ENCODE peak calls at places on chromosomes 6 and 20, in four cellular contexts. One of them, this sample, is unnamed.

GRCh38 chr20:51492167-51493092 is 50.1 kb downstream of the NFATC2 start:
- DNase-seq in K562: peak
- DNase-seq in GM12878: no peak
- DNase-seq in H1: no peak
- DNase-seq in this sample: no peak

GRCh38 chr20:24784607-24785006 is 164.5 kb upstream of the CST7 start:
- DNase-seq in K562: no peak
- DNase-seq in GM12878: no peak
- DNase-seq in H1: no peak
- DNase-seq in this sample: no peak

GRCh38 chr6:150297327-150298028 is 71.3 kb upstream of the IYD start:
- DNase-seq in H1: no peak
- DNase-seq in K562: peak
- DNase-seq in GM12878: no peak
- DNase-seq in this sample: no peak

GRCh38 chr6:27126815-27127537 is 120.5 kb upstream of the PRSS16 start:
- DNase-seq in GM12878: peak
- DNase-seq in H1: peak
- DNase-seq in K562: peak
- DNase-seq in this sample: peak

GRCh38 chr6:127458817-127459216 is 372 bp downstream of the KIAA0408 start:
- DNase-seq in H1: no peak
- DNase-seq in GM12878: no peak
- DNase-seq in K562: no peak
- DNase-seq in this sample: peak

GRCh38 chr20:37393196-37393862 is 47.4 kb downstream of the SRC start:
- DNase-seq in GM12878: no peak
- DNase-seq in H1: no peak
- DNase-seq in K562: no peak
- DNase-seq in this sample: no peak

GRCh38 chr20:10640897-10641296 is 32.9 kb downstream of the JAG1 start:
- DNase-seq in K562: no peak
- DNase-seq in GM12878: no peak
- DNase-seq in H1: no peak
- DNase-seq in this sample: no peak

GRCh38 chr20:18504479-18505060 is 3.2 kb upstream of the SEC23B start:
- DNase-seq in K562: no peak
- DNase-seq in H1: no peak
- DNase-seq in GM12878: no peak
- DNase-seq in this sample: peak

GRCh38 chr20:42887281-42887680 is 302.4 kb downstream of the PTPRT start:
- DNase-seq in K562: no peak
- DNase-seq in GM12878: no peak
- DNase-seq in H1: no peak
- DNase-seq in this sample: no peak

GRCh38 chr6:153167026-153167891 is 36.2 kb upstream of the RGS17 start:
- DNase-seq in GM12878: no peak
- DNase-seq in K562: no peak
- DNase-seq in H1: no peak
- DNase-seq in this sample: peak

GRCh38 chr6:26233608-26234420 is 131.2 kb upstream of the BTN3A2 start:
- DNase-seq in H1: no peak
- DNase-seq in GM12878: peak
- DNase-seq in K562: peak
- DNase-seq in this sample: peak

GRCh38 chr6:81767163-81768000 is 14.9 kb upstream of the TENT5A start:
- DNase-seq in GM12878: no peak
- DNase-seq in K562: no peak
- DNase-seq in H1: no peak
- DNase-seq in this sample: peak

GRCh38 chr6:133590196-133590595 is 298.7 kb upstream of the TCF21 start:
- DNase-seq in H1: no peak
- DNase-seq in GM12878: no peak
- DNase-seq in K562: no peak
- DNase-seq in this sample: no peak

GRCh38 chr20:33725607-33726264 is 5.6 kb upstream of the PXMP4 start:
- DNase-seq in K562: no peak
- DNase-seq in GM12878: no peak
- DNase-seq in H1: no peak
- DNase-seq in this sample: no peak

GRCh38 chr6:49787176-49787575 is at the start of gene PGK2:
- DNase-seq in H1: peak
- DNase-seq in GM12878: no peak
- DNase-seq in K562: peak
- DNase-seq in this sample: no peak

GRCh38 chr20:3797592-3798404 is 1.7 kb downstream of the CDC25B start:
- DNase-seq in GM12878: no peak
- DNase-seq in H1: no peak
- DNase-seq in K562: peak
- DNase-seq in this sample: peak

GRCh38 chr20:50221501-50222323 is 31.1 kb downstream of the CEBPB start:
- DNase-seq in K562: no peak
- DNase-seq in H1: no peak
- DNase-seq in GM12878: no peak
- DNase-seq in this sample: peak

GRCh38 chr6:87473419-87473903 is 687 bp downstream of the SLC35A1 start:
- DNase-seq in GM12878: peak
- DNase-seq in K562: no peak
- DNase-seq in H1: no peak
- DNase-seq in this sample: peak

GRCh38 chr20:40563296-40563950 is 125.6 kb downstream of the MAFB start:
- DNase-seq in GM12878: no peak
- DNase-seq in H1: no peak
- DNase-seq in K562: peak
- DNase-seq in this sample: no peak

GRCh38 chr20:32067234-32067821 is 15.3 kb downstream of the HCK start:
- DNase-seq in GM12878: no peak
- DNase-seq in K562: no peak
- DNase-seq in H1: no peak
- DNase-seq in this sample: peak

GRCh38 chr6:168418631-168419250 is 22.2 kb upstream of the SMOC2 start:
- DNase-seq in K562: no peak
- DNase-seq in H1: peak
- DNase-seq in GM12878: no peak
- DNase-seq in this sample: no peak

GRCh38 chr6:33683576-33684427 is 27.7 kb downstream of the UQCC2 start:
- DNase-seq in H1: no peak
- DNase-seq in GM12878: no peak
- DNase-seq in K562: no peak
- DNase-seq in this sample: no peak

GRCh38 chr6:155155787-155156447 is 107.9 kb upstream of the CLDN20 start:
- DNase-seq in K562: no peak
- DNase-seq in GM12878: no peak
- DNase-seq in H1: no peak
- DNase-seq in this sample: peak

GRCh38 chr20:44431118-44431501 is 44.6 kb upstream of the TTPAL start:
- DNase-seq in GM12878: no peak
- DNase-seq in K562: no peak
- DNase-seq in H1: no peak
- DNase-seq in this sample: no peak

GRCh38 chr6:152952866-152953509 is 29.9 kb downstream of the FBXO5 start:
- DNase-seq in H1: no peak
- DNase-seq in K562: no peak
- DNase-seq in GM12878: no peak
- DNase-seq in this sample: peak

GRCh38 chr20:47456041-47456537 is 45.6 kb upstream of the NCOA3 start:
- DNase-seq in K562: no peak
- DNase-seq in GM12878: no peak
- DNase-seq in H1: no peak
- DNase-seq in this sample: no peak

GRCh38 chr6:108902389-108902792 is 54.2 kb downstream of the ARMC2 start:
- DNase-seq in K562: no peak
- DNase-seq in H1: no peak
- DNase-seq in GM12878: no peak
- DNase-seq in this sample: peak

GRCh38 chr6:108896111-108896661 is 48.0 kb downstream of the ARMC2 start:
- DNase-seq in H1: no peak
- DNase-seq in K562: no peak
- DNase-seq in GM12878: no peak
- DNase-seq in this sample: peak

GRCh38 chr6:108895591-108895990 is 47.4 kb downstream of the ARMC2 start:
- DNase-seq in K562: no peak
- DNase-seq in H1: no peak
- DNase-seq in GM12878: no peak
- DNase-seq in this sample: peak

GRCh38 chr6:108897371-108897770 is 49.1 kb downstream of the ARMC2 start:
- DNase-seq in H1: no peak
- DNase-seq in K562: no peak
- DNase-seq in GM12878: no peak
- DNase-seq in this sample: peak
- TF ChIP-seq CHD1 in H1: no peak
- TF ChIP-seq CHD1 in K562: no peak
- TF ChIP-seq CHD1 in GM12878: no peak
- TF ChIP-seq CHD1 in this sample: no peak

GRCh38 chr20:63065911-63066310 is 59.1 kb upstream of the BHLHE23 start:
- DNase-seq in GM12878: no peak
- DNase-seq in K562: no peak
- DNase-seq in H1: no peak
- DNase-seq in this sample: no peak

GRCh38 chr20:63067266-63067635 is 60.5 kb upstream of the BHLHE23 start:
- DNase-seq in K562: no peak
- DNase-seq in H1: no peak
- DNase-seq in GM12878: no peak
- DNase-seq in this sample: no peak

GRCh38 chr20:63066506-63067265 is 59.9 kb upstream of the BHLHE23 start:
- DNase-seq in GM12878: no peak
- DNase-seq in K562: no peak
- DNase-seq in H1: no peak
- DNase-seq in this sample: no peak

GRCh38 chr20:63064310-63064709 is 57.5 kb upstream of the BHLHE23 start:
- DNase-seq in K562: peak
- DNase-seq in H1: peak
- DNase-seq in GM12878: no peak
- DNase-seq in this sample: no peak

GRCh38 chr20:63064745-63065711 is 58.3 kb upstream of the BHLHE23 start:
- DNase-seq in H1: peak
- DNase-seq in GM12878: no peak
- DNase-seq in K562: no peak
- DNase-seq in this sample: no peak
- TF ChIP-seq CHD1 in H1: no peak
- TF ChIP-seq CHD1 in GM12878: no peak
- TF ChIP-seq CHD1 in K562: no peak
- TF ChIP-seq CHD1 in this sample: no peak

DNA sequence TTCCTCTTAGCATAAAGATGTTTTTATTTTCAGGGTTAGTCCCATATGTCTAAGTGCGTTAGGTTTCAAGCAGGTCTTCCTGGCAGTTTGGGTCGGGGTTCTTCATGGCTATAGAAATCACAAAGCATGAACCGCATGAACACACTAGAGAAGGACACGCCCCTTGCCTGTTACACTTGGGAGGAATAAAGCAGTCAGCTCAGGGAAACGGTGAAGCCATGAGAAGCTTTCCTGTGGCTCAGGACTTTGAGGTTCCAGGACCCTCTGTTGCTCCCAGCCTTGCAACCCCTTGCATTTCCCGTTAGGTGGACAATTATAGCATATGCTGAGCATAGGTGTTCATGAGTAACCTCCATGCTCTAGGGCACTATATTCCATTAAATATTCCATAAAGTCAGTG is 96.7 kb downstream of the SYCP2 start:
- DNase-seq in GM12878: no peak
- DNase-seq in K562: no peak
- DNase-seq in H1: peak
- DNase-seq in this sample: no peak
- TF ChIP-seq CHD1 in GM12878: no peak
- TF ChIP-seq CHD1 in K562: no peak
- TF ChIP-seq CHD1 in H1: no peak
- TF ChIP-seq CHD1 in this sample: no peak

DNA sequence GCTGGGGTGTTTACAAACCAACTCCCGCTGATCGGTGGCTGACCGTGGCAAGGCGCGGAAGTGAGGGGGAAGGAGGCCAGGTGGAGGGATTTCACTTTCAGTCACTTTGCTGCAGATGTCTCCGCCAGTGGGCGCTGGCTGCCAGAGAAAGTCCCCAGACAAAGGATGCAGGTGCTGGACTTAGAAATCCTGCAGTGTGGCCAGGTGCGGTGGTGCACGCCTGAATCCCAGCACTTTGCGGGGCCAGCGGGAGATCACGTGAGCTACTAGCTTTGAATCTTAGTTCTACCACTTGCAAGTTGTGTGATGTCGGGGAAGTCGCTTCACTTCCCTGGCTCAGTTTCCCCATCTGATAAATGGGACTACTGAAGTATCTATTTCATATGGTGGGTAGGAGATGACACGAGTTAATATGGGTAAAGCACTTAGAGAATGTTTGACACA is 180.4 kb downstream of the ZNF217 start:
- DNase-seq in GM12878: peak
- DNase-seq in K562: peak
- DNase-seq in H1: peak
- DNase-seq in this sample: no peak
- TF ChIP-seq CHD1 in GM12878: no peak
- TF ChIP-seq CHD1 in K562: no peak
- TF ChIP-seq CHD1 in H1: no peak
- TF ChIP-seq CHD1 in this sample: no peak

DNA sequence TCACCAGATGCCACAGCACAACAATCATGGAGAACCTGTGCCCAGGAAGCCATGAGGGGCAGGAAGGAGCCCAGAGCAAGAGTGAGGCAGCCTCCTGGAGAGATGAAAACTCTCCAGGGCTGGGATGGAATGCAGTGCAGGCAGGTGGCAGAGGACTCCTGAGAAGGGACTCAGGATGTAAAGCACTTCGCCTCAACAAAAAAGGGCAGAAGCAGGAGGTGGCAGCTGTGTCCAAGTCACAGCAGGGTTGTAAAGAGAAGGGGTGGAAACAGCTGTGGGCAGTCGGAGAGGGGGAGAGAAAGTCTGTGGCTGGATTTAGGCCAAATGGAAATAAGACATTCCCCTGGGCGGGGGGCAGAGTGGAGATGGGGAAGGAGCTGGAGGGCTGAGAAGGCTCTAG is 34.9 kb downstream of the CYP21A2 start:
- DNase-seq in K562: no peak
- DNase-seq in GM12878: no peak
- DNase-seq in H1: no peak
- DNase-seq in this sample: no peak
- TF ChIP-seq CHD1 in K562: no peak
- TF ChIP-seq CHD1 in GM12878: no peak
- TF ChIP-seq CHD1 in H1: no peak
- TF ChIP-seq CHD1 in this sample: no peak

This sample was measured in IMR-90.